ENCODE peak calls at places on chromosome 7, in eight cellular contexts. One of them, this sample, is unnamed.

GRCh38 chr7:19122018-19122588 is 4.7 kb upstream of the TWIST1 start:
- DNase-seq in cardiac septum: no peak
- DNase-seq in activated CD4-positive, alpha-beta T cell treated with anti-CD3 and anti-CD28 coated beads, Interleukin-2, amount 50 U/mL, for 24 hours: no peak
- DNase-seq in C1 segment of cervical spinal cord: no peak
- DNase-seq in astrocyte of the spinal cord: peak
- DNase-seq in stimulated activated CD8-positive, alpha-beta memory T cell treated with anti-CD3 and anti-CD28 coated beads, Interleukin-4, amount 100 ng/mL, for 1 hour: no peak
- DNase-seq in anterior cingulate cortex: no peak
- DNase-seq in DMS153: no peak
- DNase-seq in this sample: no peak

GRCh38 chr7:138712652-138713051 is 11.5 kb upstream of the SVOPL start:
- DNase-seq in cardiac septum: no peak
- DNase-seq in activated CD4-positive, alpha-beta T cell treated with anti-CD3 and anti-CD28 coated beads, Interleukin-2, amount 50 U/mL, for 24 hours: no peak
- DNase-seq in C1 segment of cervical spinal cord: no peak
- DNase-seq in astrocyte of the spinal cord: no peak
- DNase-seq in stimulated activated CD8-positive, alpha-beta memory T cell treated with anti-CD3 and anti-CD28 coated beads, Interleukin-4, amount 100 ng/mL, for 1 hour: no peak
- DNase-seq in anterior cingulate cortex: no peak
- DNase-seq in DMS153: no peak
- DNase-seq in this sample: no peak

GRCh38 chr7:3648276-3648675 is 347.2 kb downstream of the SDK1 start:
- DNase-seq in cardiac septum: no peak
- DNase-seq in activated CD4-positive, alpha-beta T cell treated with anti-CD3 and anti-CD28 coated beads, Interleukin-2, amount 50 U/mL, for 24 hours: no peak
- DNase-seq in C1 segment of cervical spinal cord: no peak
- DNase-seq in astrocyte of the spinal cord: no peak
- DNase-seq in stimulated activated CD8-positive, alpha-beta memory T cell treated with anti-CD3 and anti-CD28 coated beads, Interleukin-4, amount 100 ng/mL, for 1 hour: no peak
- DNase-seq in anterior cingulate cortex: no peak
- DNase-seq in DMS153: no peak
- DNase-seq in this sample: no peak

GRCh38 chr7:100705341-100705752 is 574 bp upstream of the POP7 start:
- DNase-seq in cardiac septum: peak
- DNase-seq in activated CD4-positive, alpha-beta T cell treated with anti-CD3 and anti-CD28 coated beads, Interleukin-2, amount 50 U/mL, for 24 hours: peak
- DNase-seq in C1 segment of cervical spinal cord: peak
- DNase-seq in astrocyte of the spinal cord: peak
- DNase-seq in stimulated activated CD8-positive, alpha-beta memory T cell treated with anti-CD3 and anti-CD28 coated beads, Interleukin-4, amount 100 ng/mL, for 1 hour: peak
- DNase-seq in anterior cingulate cortex: peak
- DNase-seq in DMS153: peak
- DNase-seq in this sample: peak

GRCh38 chr7:102080371-102081243 is 206.1 kb upstream of the SH2B2 start:
- DNase-seq in cardiac septum: peak
- DNase-seq in activated CD4-positive, alpha-beta T cell treated with anti-CD3 and anti-CD28 coated beads, Interleukin-2, amount 50 U/mL, for 24 hours: no peak
- DNase-seq in C1 segment of cervical spinal cord: peak
- DNase-seq in astrocyte of the spinal cord: no peak
- DNase-seq in stimulated activated CD8-positive, alpha-beta memory T cell treated with anti-CD3 and anti-CD28 coated beads, Interleukin-4, amount 100 ng/mL, for 1 hour: no peak
- DNase-seq in anterior cingulate cortex: no peak
- DNase-seq in DMS153: no peak
- DNase-seq in this sample: no peak

GRCh38 chr7:107009846-107010203 is 34.7 kb upstream of the PRKAR2B start:
- DNase-seq in cardiac septum: no peak
- DNase-seq in activated CD4-positive, alpha-beta T cell treated with anti-CD3 and anti-CD28 coated beads, Interleukin-2, amount 50 U/mL, for 24 hours: no peak
- DNase-seq in C1 segment of cervical spinal cord: no peak
- DNase-seq in astrocyte of the spinal cord: no peak
- DNase-seq in stimulated activated CD8-positive, alpha-beta memory T cell treated with anti-CD3 and anti-CD28 coated beads, Interleukin-4, amount 100 ng/mL, for 1 hour: no peak
- DNase-seq in anterior cingulate cortex: no peak
- DNase-seq in DMS153: no peak
- DNase-seq in this sample: no peak

GRCh38 chr7:82530361-82530760 is 86.8 kb upstream of the CACNA2D1 start:
- DNase-seq in cardiac septum: no peak
- DNase-seq in activated CD4-positive, alpha-beta T cell treated with anti-CD3 and anti-CD28 coated beads, Interleukin-2, amount 50 U/mL, for 24 hours: no peak
- DNase-seq in C1 segment of cervical spinal cord: no peak
- DNase-seq in astrocyte of the spinal cord: no peak
- DNase-seq in stimulated activated CD8-positive, alpha-beta memory T cell treated with anti-CD3 and anti-CD28 coated beads, Interleukin-4, amount 100 ng/mL, for 1 hour: no peak
- DNase-seq in anterior cingulate cortex: no peak
- DNase-seq in DMS153: no peak
- DNase-seq in this sample: no peak

GRCh38 chr7:137691566-137691965 is 155.2 kb downstream of the DGKI start:
- DNase-seq in cardiac septum: no peak
- DNase-seq in activated CD4-positive, alpha-beta T cell treated with anti-CD3 and anti-CD28 coated beads, Interleukin-2, amount 50 U/mL, for 24 hours: no peak
- DNase-seq in C1 segment of cervical spinal cord: no peak
- DNase-seq in astrocyte of the spinal cord: no peak
- DNase-seq in stimulated activated CD8-positive, alpha-beta memory T cell treated with anti-CD3 and anti-CD28 coated beads, Interleukin-4, amount 100 ng/mL, for 1 hour: no peak
- DNase-seq in anterior cingulate cortex: no peak
- DNase-seq in DMS153: no peak
- DNase-seq in this sample: no peak

This sample was measured in posterior vena cava.